ENCODE peak calls at places on chromosome 10, in seven cellular contexts. U is hepatocyte, E is HCT116, M is mammary epithelial cell, R is fibroblast of lung, S is IMR-90, X is GM23248. Q is an unnamed sample.

GRCh38 chr10:24344279-24344678 is 135.3 kb downstream of the KIAA1217 start:
- DNase-seq in U (peak; percentile 7), E (no peak), M (peak; percentile 93), R (peak; percentile 100), S (peak; percentile 98), X (peak; percentile 89), Q (peak; percentile 34)

GRCh38 chr10:115566867-115567266 is 473.7 kb downstream of the ATRNL1 start:
- DNase-seq in U (no peak), E (no peak), M (no peak), R (no peak), S (no peak), X (no peak), Q (no peak)

GRCh38 chr10:96646251-96646740 is 59.5 kb upstream of the TM9SF3 start:
- DNase-seq in U (no peak), E (no peak), M (no peak), R (no peak), S (no peak), X (no peak), Q (no peak)

GRCh38 chr10:114289096-114289436 is 50.0 kb downstream of the VWA2 start:
- DNase-seq in U (no peak), E (no peak), M (no peak), R (no peak), S (no peak), X (no peak), Q (no peak)

GRCh38 chr10:58319599-58319998 is 15.2 kb upstream of the UBE2D1 start:
- DNase-seq in U (no peak), E (no peak), M (no peak), R (no peak), S (no peak), X (no peak), Q (no peak)

GRCh38 chr10:44955408-44956070 is 4.1 kb upstream of the RASSF4 start:
- DNase-seq in U (no peak), E (no peak), M (no peak), R (no peak), S (no peak), X (no peak), Q (no peak)

GRCh38 chr10:70564113-70564725 is 38.3 kb downstream of the PRF1 start:
- DNase-seq in U (no peak), E (no peak), M (no peak), R (no peak), S (no peak), X (no peak), Q (no peak)

GRCh38 chr10:22620140-22620857 is 94.1 kb downstream of the PIP4K2A start:
- DNase-seq in U (no peak), E (peak; percentile 91), M (peak; percentile 93), R (peak; percentile 98), S (peak; percentile 95), X (peak; percentile 98), Q (no peak)

GRCh38 chr10:73910764-73911552 is at the start of gene PLAU:
- DNase-seq in U (peak; percentile 59), E (no peak), M (peak; percentile 73), R (peak; percentile 39), S (peak; percentile 57), X (peak; percentile 65), Q (peak; percentile 59)

GRCh38 chr10:128522551-128523289 is 396.5 kb upstream of the MKI67 start:
- DNase-seq in U (no peak), E (no peak), M (no peak), R (no peak), S (no peak), X (no peak), Q (no peak)

GRCh38 chr10:61793760-61794713 is 107.5 kb upstream of the ARID5B start:
- DNase-seq in U (no peak), E (no peak), M (no peak), R (peak; percentile 80), S (peak; percentile 79), X (peak; percentile 47), Q (no peak)

GRCh38 chr10:93701903-93702277 is 502 bp downstream of the FRA10AC1 start:
- DNase-seq in U (peak; percentile 19), E (no peak), M (peak; percentile 54), R (peak; percentile 62), S (peak; percentile 55), X (peak; percentile 72), Q (no peak)

GRCh38 chr10:110820321-110820814 is 51.4 kb upstream of the PDCD4 start:
- DNase-seq in U (peak; percentile 44), E (no peak), M (no peak), R (peak; percentile 39), S (no peak), X (peak; percentile 42), Q (no peak)

GRCh38 chr10:93703066-93703465 is 674 bp upstream of the FRA10AC1 start:
- DNase-seq in U (no peak), E (no peak), M (no peak), R (peak; percentile 7), S (peak; percentile 2), X (peak; percentile 37), Q (peak; percentile 6)

GRCh38 chr10:80472234-80473095 is 18.4 kb downstream of the TSPAN14 start:
- DNase-seq in U (no peak), E (no peak), M (peak; percentile 97), R (peak; percentile 88), S (peak; percentile 85), X (peak; percentile 76), Q (no peak)

GRCh38 chr10:62380002-62380401 is 5.8 kb downstream of the ZNF365 start:
- DNase-seq in U (peak; percentile 49), E (peak; percentile 60), M (peak; percentile 95), R (peak; percentile 91), S (peak; percentile 92), X (peak; percentile 85), Q (no peak)

GRCh38 chr10:69904533-69904932 is 102.8 kb downstream of the COL13A1 start:
- DNase-seq in U (no peak), E (no peak), M (no peak), R (no peak), S (no peak), X (no peak), Q (no peak)

GRCh38 chr10:44569193-44570091 is 184.5 kb upstream of the CXCL12 start:
- DNase-seq in U (no peak), E (no peak), M (no peak), R (peak; percentile 97), S (peak; percentile 89), X (peak; percentile 91), Q (no peak)

DNA sequence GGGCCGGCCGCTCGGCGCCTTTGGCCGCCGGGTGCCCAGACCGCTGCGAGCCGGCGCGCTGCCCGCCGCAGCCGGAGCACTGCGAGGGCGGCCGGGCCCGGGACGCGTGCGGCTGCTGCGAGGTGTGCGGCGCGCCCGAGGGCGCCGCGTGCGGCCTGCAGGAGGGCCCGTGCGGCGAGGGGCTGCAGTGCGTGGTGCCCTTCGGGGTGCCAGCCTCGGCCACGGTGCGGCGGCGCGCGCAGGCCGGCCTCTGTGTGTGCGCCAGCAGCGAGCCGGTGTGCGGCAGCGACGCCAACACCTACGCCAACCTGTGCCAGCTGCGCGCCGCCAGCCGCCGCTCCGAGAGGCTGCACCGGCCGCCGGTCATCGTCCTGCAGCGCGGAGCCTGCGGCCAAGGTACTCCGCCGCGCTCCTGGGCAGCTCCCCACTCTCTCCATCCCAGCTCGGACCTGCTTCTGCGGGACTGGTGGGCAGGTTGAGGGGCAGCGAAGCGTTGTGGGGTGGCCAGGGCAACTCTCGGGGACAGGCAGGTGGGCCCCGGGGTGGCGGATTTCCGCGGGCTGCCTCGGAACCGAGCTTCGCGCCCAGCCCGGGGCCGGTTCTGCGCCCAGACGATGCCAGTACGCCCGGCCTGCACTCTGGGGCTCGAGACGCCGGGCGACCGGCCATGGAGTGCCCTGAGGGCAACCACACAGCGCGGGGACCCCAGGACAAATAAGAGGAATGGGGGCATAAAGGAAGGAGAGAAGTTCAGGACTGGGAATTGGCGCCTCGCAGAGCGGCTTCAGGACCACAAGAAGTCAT is 578 bp downstream of the HTRA1 start:
- DNase-seq in U (peak; percentile 60), E (no peak), M (peak; percentile 44), R (peak; percentile 39), S (no peak), X (peak; percentile 57), Q (no peak)
- H2AFZ ChIP-seq in U (peak overlapping the region; percentile 76), E (no peak overlapping the region), M (peak overlapping the region; percentile 19), R (peak overlapping the region; percentile 7), S (peak overlapping the region; percentile 91), X (peak overlapping the region; percentile 64), Q (no peak overlapping the region)

DNA sequence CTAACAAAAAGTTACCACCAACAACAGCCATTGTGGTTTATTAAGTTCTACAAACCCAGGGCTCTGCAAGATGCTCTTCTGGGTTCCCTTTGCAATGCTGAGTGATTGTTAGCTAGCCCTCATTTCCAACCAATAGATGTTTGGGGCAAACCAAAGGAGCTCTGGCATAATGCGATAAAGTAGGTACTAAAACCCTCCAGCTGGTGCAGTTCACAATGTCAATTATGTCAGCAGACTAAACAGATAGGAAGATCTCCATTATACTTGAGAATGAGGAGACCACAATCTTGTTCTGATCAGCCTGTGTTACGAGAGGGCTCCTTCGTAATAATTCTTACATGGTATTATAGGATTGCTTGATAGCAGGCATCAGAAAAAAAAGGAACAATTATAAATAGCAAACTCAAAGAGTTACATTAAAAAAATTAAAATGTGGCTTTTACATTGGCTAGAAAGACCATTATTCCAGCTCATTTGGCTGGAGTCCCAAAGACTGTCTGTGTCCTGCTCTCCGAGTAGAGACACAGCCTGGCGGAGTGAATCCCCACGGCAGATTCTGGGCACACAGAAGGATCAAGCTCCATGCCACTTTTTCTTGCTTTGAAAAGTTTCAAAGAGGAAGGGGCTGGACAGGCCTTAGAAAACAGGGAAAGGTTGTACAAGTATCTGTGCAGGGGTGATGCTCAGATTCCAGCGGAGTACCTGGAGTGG is 93.8 kb downstream of the ZRANB1 start:
- DNase-seq in U (no peak), E (no peak), M (no peak), R (peak; percentile 31), S (no peak), X (no peak), Q (no peak)
- H3K27ac ChIP-seq in U (peak overlapping the region; percentile 71), E (peak overlapping the region; percentile 57), M (peak overlapping the region; percentile 44), R (peak overlapping the region; percentile 66), S (peak overlapping the region; percentile 78), X (peak overlapping the region; percentile 71), Q (no peak overlapping the region)

DNA sequence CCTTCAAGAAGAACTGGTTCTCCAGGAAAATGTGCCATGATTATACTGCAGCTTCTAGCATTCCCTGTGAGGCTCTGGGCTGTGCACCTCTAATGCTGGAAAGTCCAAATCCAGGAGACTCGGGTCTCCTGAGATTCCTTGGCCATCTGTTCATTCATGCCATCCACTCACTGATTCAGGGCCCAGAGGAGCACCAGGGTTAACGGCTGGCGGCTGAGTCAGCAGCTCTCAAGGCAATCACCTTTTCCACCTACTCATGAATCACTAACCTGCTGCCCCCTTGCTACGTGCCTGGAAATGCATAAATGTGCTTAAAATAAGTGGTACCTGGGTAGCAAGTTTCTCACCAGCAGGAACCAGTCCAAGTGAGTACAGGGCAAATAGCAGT is 132.7 kb downstream of the KCNMA1 start:
- DNase-seq in U (peak; percentile 71), E (peak; percentile 83), M (peak; percentile 98), R (peak; percentile 73), S (peak; percentile 56), X (peak; percentile 72), Q (no peak)
- H3K4me3 ChIP-seq in U (no peak overlapping the region), E (no peak overlapping the region), M (no peak overlapping the region), R (no peak overlapping the region), S (no peak overlapping the region), X (peak overlapping the region; percentile 34), Q (no peak overlapping the region)

DNA sequence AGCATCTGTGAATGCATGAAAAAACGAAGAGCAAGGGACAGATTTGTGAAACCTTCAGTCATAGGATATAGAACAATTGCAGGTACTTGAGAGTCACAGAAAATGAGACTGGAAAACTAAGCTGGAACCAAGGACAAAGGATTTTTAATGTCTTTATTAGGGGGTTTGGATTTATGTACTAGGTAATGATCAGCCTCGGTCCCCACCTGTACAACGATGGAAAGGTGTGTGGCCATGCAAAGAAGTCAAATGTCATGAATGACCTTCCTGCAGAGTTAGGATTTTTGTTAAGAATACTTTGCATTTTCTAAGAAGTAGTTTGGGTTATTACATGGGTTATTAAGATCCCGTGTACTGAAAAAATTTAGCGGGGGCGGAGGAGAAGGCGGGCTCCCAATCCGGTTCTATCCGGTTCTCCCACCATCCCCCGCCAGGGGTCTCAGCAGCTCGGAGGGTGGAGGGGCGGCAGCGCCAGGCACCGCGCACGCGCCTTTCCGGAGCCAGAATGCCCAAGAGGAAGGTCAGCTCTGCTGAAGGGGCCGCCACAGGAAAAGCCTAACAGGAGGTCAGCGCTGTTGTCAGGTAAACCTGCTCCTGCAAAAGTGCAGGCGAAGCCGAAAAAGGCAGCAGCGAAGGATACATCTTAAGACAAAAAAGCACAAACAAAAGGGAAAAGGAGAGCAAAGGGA is 327.5 kb upstream of the PLXDC2 start:
- DNase-seq in U (peak; percentile 39), E (no peak), M (no peak), R (peak; percentile 26), S (no peak), X (peak; percentile 32), Q (no peak)
- H2AFZ ChIP-seq in U (peak overlapping the region; percentile 69), E (no peak overlapping the region), M (no peak overlapping the region), R (peak overlapping the region; percentile 76), S (peak overlapping the region; percentile 77), X (peak overlapping the region; percentile 95), Q (no peak overlapping the region)

Q was measured in DND-41.